ENCODE peak calls at places on chromosomes 4 and X, in eight cellular contexts. N, B, R, Z, D, W, Q and O are unnamed samples.

GRCh38 chrX:82648062-82648461 is 860.0 kb upstream of the POU3F4 start:
- DNase-seq in N (no peak), B (no peak), R (peak), Z (peak), D (no peak), W (no peak), Q (no peak), O (no peak)

GRCh38 chr4:40573593-40574311 is 55.9 kb downstream of the RBM47 start:
- DNase-seq in N (no peak), B (no peak), R (no peak), Z (no peak), D (no peak), W (no peak), Q (peak), O (no peak)

GRCh38 chr4:114041117-114041475 is 61.6 kb upstream of the ARSJ start:
- DNase-seq in N (no peak), B (no peak), R (peak), Z (no peak), D (no peak), W (no peak), Q (no peak), O (no peak)

GRCh38 chr4:98113005-98113404 is 30.3 kb downstream of the STPG2 start:
- DNase-seq in N (no peak), B (no peak), R (peak), Z (peak), D (no peak), W (no peak), Q (no peak), O (no peak)

GRCh38 chr4:6957994-6958393 is 48.4 kb downstream of the TBC1D14 start:
- DNase-seq in N (no peak), B (no peak), R (no peak), Z (no peak), D (no peak), W (no peak), Q (no peak), O (peak)

GRCh38 chrX:104122829-104123228 is 10.5 kb downstream of the ZCCHC18 start:
- DNase-seq in N (no peak), B (no peak), R (no peak), Z (no peak), D (no peak), W (no peak), Q (no peak), O (no peak)

GRCh38 chr4:177214935-177215334 is 94.7 kb upstream of the NEIL3 start:
- DNase-seq in N (no peak), B (no peak), R (peak), Z (no peak), D (no peak), W (no peak), Q (no peak), O (no peak)

GRCh38 chr4:166924456-166924855 is 309.8 kb downstream of the SPOCK3 start:
- DNase-seq in N (no peak), B (no peak), R (peak), Z (peak), D (no peak), W (no peak), Q (no peak), O (no peak)

GRCh38 chr4:48905363-48906015 is 1.1 kb downstream of the OCIAD2 start:
- DNase-seq in N (no peak), B (no peak), R (peak), Z (peak), D (no peak), W (no peak), Q (no peak), O (no peak)

GRCh38 chr4:40196724-40197281 is at the start of gene RHOH:
- DNase-seq in N (no peak), B (no peak), R (no peak), Z (no peak), D (no peak), W (no peak), Q (no peak), O (no peak)

GRCh38 chrX:116239944-116240391 is 69.4 kb downstream of the AGTR2 start:
- DNase-seq in N (no peak), B (no peak), R (peak), Z (no peak), D (no peak), W (no peak), Q (no peak), O (no peak)

GRCh38 chr4:147060171-147060931 is 114.7 kb upstream of the TTC29 start:
- DNase-seq in N (no peak), B (no peak), R (peak), Z (no peak), D (no peak), W (no peak), Q (peak), O (no peak)

GRCh38 chrX:10749113-10749512 is 128.7 kb upstream of the MID1 start:
- DNase-seq in N (no peak), B (no peak), R (peak), Z (no peak), D (no peak), W (no peak), Q (no peak), O (no peak)

GRCh38 chr4:27005512-27006246 is 145.0 kb downstream of the STIM2 start:
- DNase-seq in N (no peak), B (no peak), R (peak), Z (no peak), D (peak), W (no peak), Q (no peak), O (no peak)

GRCh38 chr4:153651041-153651960 is 32.8 kb upstream of the TLR2 start:
- DNase-seq in N (peak), B (peak), R (peak), Z (no peak), D (no peak), W (no peak), Q (peak), O (no peak)

GRCh38 chr4:101337688-101338087 is 9.6 kb downstream of the PPP3CA start:
- DNase-seq in N (no peak), B (no peak), R (peak), Z (no peak), D (no peak), W (no peak), Q (no peak), O (no peak)

GRCh38 chr4:104163820-104164219 is 330.9 kb downstream of the CXXC4 start:
- DNase-seq in N (no peak), B (no peak), R (peak), Z (no peak), D (no peak), W (no peak), Q (no peak), O (no peak)

GRCh38 chrX:40736170-40736505 is 796 bp upstream of the MED14 start:
- DNase-seq in N (no peak), B (no peak), R (no peak), Z (no peak), D (no peak), W (no peak), Q (no peak), O (no peak)

GRCh38 chr4:132445386-132445785 is 703.7 kb upstream of the PCDH10 start:
- DNase-seq in N (no peak), B (no peak), R (no peak), Z (no peak), D (no peak), W (no peak), Q (no peak), O (no peak)
- H3K4me3 ChIP-seq in N (no peak), B (no peak), R (no peak), Z (no peak), D (no peak), W (no peak), Q (no peak), O (no peak)

GRCh38 chrX:42680651-42681050 is 97.3 kb downstream of the PPP1R2C start:
- DNase-seq in N (no peak), B (no peak), R (no peak), Z (no peak), D (no peak), W (no peak), Q (peak), O (no peak)
- TF ChIP-seq CTCF in N (no peak), B (no peak), R (no peak), Z (no peak), D (no peak), W (no peak), Q (no peak), O (no peak)

GRCh38 chr4:56464581-56464980 is 2.8 kb upstream of the SRP72 start:
- DNase-seq in N (no peak), B (no peak), R (no peak), Z (no peak), D (no peak), W (no peak), Q (no peak), O (no peak)

GRCh38 chr4:56463711-56464110 is 3.7 kb upstream of the SRP72 start:
- DNase-seq in N (no peak), B (no peak), R (no peak), Z (no peak), D (no peak), W (no peak), Q (no peak), O (no peak)

GRCh38 chr4:56467284-56468096 is at the start of gene SRP72:
- DNase-seq in N (peak), B (peak), R (peak), Z (peak), D (peak), W (peak), Q (peak), O (peak)

GRCh38 chr4:56466910-56467283 is 520 bp upstream of the SRP72 start:
- DNase-seq in N (no peak), B (no peak), R (no peak), Z (no peak), D (no peak), W (no peak), Q (no peak), O (no peak)

GRCh38 chr4:56465599-56466295 is 1.7 kb upstream of the SRP72 start:
- DNase-seq in N (no peak), B (no peak), R (peak), Z (no peak), D (no peak), W (no peak), Q (no peak), O (no peak)
- H3K4me3 ChIP-seq in N (peak), B (peak), R (peak), Z (peak), D (peak), W (peak), Q (peak), O (peak)

GRCh38 chr4:142567620-142568451 is 278.3 kb downstream of the INPP4B start:
- DNase-seq in N (no peak), B (no peak), R (peak), Z (peak), D (no peak), W (no peak), Q (no peak), O (no peak)
- TF ChIP-seq CTCF in N (no peak), B (no peak), R (no peak), Z (no peak), D (no peak), W (no peak), Q (no peak), O (no peak)

DNA sequence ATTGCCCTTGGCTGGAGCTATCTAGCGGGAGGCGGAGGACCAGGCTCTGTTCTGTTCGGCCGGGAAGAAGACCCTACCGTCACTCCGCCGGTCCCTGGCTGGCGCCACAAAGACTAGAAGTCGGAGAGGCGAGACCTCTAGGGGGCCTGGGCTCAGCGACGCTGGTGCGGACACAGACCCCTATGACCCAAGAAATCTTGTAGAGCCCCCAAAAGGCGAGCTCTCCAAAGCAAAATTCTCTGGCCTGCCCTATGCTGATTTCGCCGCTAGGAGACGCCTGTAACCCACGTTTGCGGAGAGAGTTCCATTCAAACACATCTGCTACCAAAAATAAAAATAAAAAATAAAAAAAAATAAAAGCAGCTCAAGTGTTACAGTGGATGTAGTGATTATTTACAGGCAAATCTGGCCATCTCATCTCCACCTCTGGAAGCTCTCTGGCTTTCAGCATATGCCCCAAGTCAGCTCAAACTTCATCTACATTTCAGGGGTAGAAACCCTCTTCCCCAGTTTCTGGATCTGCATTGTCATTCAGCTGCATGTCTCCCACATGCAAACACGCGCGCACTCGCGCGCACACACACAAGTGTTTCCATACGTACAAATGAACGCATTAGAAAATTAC is 2.4 kb upstream of the PCDH10 start:
- DNase-seq in N (no peak), B (no peak), R (no peak), Z (peak), D (peak), W (peak), Q (no peak), O (no peak)
- H3K4me3 ChIP-seq in N (peak), B (peak), R (no peak), Z (peak), D (peak), W (peak), Q (peak), O (peak)